ENCODE peak calls at places on chromosomes 12 and 14, in seven cellular contexts. Q, V, Z, N, M, R and T are unnamed samples.

GRCh38 chr14:103281496-103282231 is 52.4 kb upstream of the EIF5 start:
- DNase-seq in M (peak), Z (peak), R (no peak), V (peak), Q (peak), N (no peak), T (peak)

GRCh38 chr14:79724934-79725717 is 486.2 kb downstream of the DIO2 start:
- DNase-seq in Q (no peak), M (no peak), Z (peak), N (no peak), R (no peak), V (no peak), T (no peak)

GRCh38 chr12:13211859-13212664 is 15.5 kb downstream of the EMP1 start:
- DNase-seq in N (no peak), R (no peak), Q (peak), M (peak), Z (peak), V (peak), T (peak)

GRCh38 chr12:19382111-19382526 is 57.2 kb upstream of the AEBP2 start:
- DNase-seq in R (peak), M (peak), Q (peak), Z (no peak), V (no peak), N (no peak), T (no peak)

GRCh38 chr12:115349711-115350110 is 665.7 kb upstream of the TBX3 start:
- DNase-seq in N (no peak), V (no peak), Q (no peak), Z (no peak), M (no peak), R (no peak), T (no peak)

GRCh38 chr14:44316647-44317432 is 190.2 kb downstream of the FSCB start:
- DNase-seq in N (no peak), R (no peak), V (no peak), Z (peak), Q (peak), M (peak), T (peak)

GRCh38 chr12:111099186-111099585 is 178.8 kb upstream of the MYL2 start:
- DNase-seq in V (no peak), Z (no peak), N (no peak), R (peak), Q (no peak), M (no peak), T (no peak)

GRCh38 chr14:68816183-68816942 is 23.5 kb upstream of the ZFP36L1 start:
- DNase-seq in R (peak), M (peak), Q (peak), V (peak), N (peak), Z (peak), T (peak)

GRCh38 chr14:90831821-90832220 is 15.6 kb upstream of the TTC7B start:
- DNase-seq in V (no peak), R (peak), Z (no peak), M (no peak), N (no peak), Q (no peak), T (no peak)

GRCh38 chr14:90830931-90831701 is 14.9 kb upstream of the TTC7B start:
- DNase-seq in V (no peak), R (peak), Q (no peak), N (no peak), M (no peak), Z (no peak), T (no peak)

GRCh38 chr14:90827919-90828610 is 11.8 kb upstream of the TTC7B start:
- DNase-seq in Q (peak), V (peak), R (peak), M (peak), N (peak), Z (peak), T (peak)

GRCh38 chr14:90829677-90830076 is 13.4 kb upstream of the TTC7B start:
- DNase-seq in N (no peak), R (peak), V (no peak), Z (no peak), M (no peak), Q (no peak), T (no peak)

DNA sequence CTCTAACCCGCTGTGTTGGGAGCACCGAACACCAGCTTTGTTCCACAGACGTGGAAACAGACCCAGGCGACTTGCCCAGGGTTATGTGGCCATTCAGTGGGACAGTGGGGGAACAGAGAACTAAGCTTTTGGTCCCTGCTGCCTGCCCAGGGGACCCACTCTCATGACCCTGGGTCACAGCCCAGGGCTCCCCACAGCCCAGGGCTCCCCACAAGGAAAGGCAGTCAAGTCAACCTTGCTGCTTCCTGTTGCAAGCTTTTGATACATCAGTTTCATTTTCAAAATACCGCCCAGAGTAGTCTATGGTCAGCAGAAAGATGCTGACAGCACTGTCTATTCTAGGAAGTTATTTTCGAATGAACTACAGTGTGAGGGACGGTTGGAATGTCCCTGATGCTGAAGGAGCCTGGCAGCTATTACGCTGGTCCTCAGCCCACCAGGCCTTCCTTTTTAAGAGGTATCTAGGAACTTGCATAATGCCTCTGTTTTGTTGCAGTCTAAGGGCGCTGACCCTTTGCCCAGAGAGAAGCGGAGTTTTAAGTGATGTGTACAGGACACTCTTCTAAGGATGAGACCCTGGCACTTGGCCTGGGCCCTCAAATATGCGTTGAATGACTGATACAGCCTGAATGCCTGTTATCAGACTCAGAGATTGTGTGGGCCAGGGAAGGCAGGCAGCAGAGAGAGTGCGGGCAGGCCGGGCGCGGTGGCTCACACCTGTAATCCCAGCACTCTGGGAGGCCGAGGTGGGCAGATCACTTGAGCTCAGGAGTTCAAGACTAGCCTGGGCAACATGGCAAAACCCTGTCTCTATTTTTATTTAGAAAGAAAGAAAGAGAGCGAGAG is 12.6 kb upstream of the TTC7B start:
- DNase-seq in M (no peak), Z (no peak), Q (no peak), R (peak), V (no peak), N (no peak), T (no peak)
- H3K27ac ChIP-seq in M (peak), Z (peak), Q (peak), R (peak), V (peak), N (peak), T (no peak)

DNA sequence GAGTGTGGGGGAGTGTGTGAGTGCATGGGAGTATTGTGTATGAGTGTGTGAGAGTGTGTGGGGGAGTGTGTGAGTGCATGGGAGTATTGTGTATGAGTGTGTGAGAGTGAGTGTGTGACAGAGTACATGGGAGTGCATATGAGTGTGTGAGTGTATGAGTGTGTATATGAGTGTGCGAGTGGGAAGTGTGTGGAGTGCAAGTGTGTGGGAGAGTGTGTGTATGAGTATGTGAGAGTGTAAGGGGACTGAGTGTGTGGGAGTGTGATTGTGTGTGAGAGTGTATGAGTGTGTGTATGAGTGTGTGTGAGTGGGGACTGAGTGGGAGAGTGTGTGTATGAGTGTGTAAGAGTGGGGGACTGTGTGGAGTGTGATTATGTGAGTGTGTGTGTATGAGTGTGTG is 40.7 kb downstream of the PRIMA1 start:
- DNase-seq in R (no peak), Q (no peak), V (no peak), N (no peak), Z (no peak), M (no peak), T (no peak)
- H3K27ac ChIP-seq in R (no peak), Q (no peak), V (no peak), N (peak), Z (no peak), M (no peak), T (peak)

GRCh38 chr14:22780105-22780679 is 13.7 kb downstream of the OXA1L start:
- DNase-seq in Z (no peak), Q (no peak), N (no peak), V (no peak), M (peak), R (no peak), T (peak)

GRCh38 chr14:22776215-22776614 is 9.7 kb downstream of the OXA1L start:
- DNase-seq in R (no peak), V (no peak), N (no peak), M (no peak), Z (no peak), Q (no peak), T (no peak)

GRCh38 chr14:22781606-22782000 is 15.1 kb downstream of the OXA1L start:
- DNase-seq in R (no peak), Q (no peak), Z (no peak), V (no peak), N (no peak), M (no peak), T (no peak)

GRCh38 chr14:22786685-22787084 is 20.2 kb downstream of the OXA1L start:
- DNase-seq in R (no peak), Q (no peak), Z (no peak), V (no peak), M (no peak), N (no peak), T (no peak)

DNA sequence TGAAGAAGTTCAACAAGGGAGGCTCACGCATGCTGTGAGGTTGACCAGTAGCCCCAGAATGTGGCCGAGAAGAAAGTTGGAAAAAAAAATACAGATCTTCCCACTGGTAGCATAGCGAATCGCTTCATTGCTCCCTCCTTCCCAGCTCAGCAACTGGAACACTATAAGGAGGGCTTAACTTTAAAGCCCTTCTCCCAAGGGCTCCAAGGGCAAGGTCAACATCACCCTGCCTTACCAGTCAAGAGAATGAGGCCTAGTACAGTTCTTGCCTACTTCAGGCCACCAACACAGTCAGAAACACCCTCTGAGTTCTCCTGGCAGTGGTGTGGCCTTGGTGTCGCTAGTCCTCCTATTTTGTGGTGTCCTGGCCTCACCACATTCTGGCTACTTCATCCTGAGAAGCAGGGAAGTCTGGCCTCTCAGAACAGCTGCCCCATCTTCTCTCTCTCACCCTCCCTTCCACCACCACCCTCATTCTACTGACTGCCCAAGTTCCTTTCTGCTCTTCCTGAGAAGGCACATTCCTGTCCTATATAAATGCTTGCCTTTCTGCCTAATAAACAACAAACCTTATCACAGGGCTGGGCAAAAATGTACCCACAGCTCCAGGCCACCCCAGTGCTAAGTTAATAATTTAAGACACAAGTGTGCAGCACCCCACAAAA is 14.6 kb downstream of the OXA1L start:
- DNase-seq in Q (no peak), N (no peak), Z (no peak), M (no peak), R (no peak), V (no peak), T (no peak)
- H3K27ac ChIP-seq in Q (no peak), N (no peak), Z (no peak), M (no peak), R (peak), V (no peak), T (no peak)

GRCh38 chr12:31965090-31965489 is 5.9 kb downstream of the RESF1 start:
- DNase-seq in V (no peak), N (no peak), Q (no peak), R (no peak), Z (no peak), M (no peak), T (no peak)
- H3K27ac ChIP-seq in V (no peak), N (no peak), Q (no peak), R (peak), Z (no peak), M (no peak), T (no peak)

GRCh38 chr14:38198425-38198824 is 9.3 kb upstream of the SSTR1 start:
- DNase-seq in Q (no peak), N (no peak), R (no peak), Z (no peak), V (no peak), M (no peak), T (no peak)

GRCh38 chr14:38199768-38200167 is 7.9 kb upstream of the SSTR1 start:
- DNase-seq in Z (no peak), V (no peak), R (no peak), Q (no peak), M (no peak), N (no peak), T (peak)

GRCh38 chr14:38197761-38198345 is 9.9 kb upstream of the SSTR1 start:
- DNase-seq in Q (no peak), V (no peak), M (no peak), Z (no peak), N (no peak), R (no peak), T (no peak)

GRCh38 chr14:38197001-38197760 is 10.5 kb upstream of the SSTR1 start:
- DNase-seq in Z (no peak), Q (no peak), N (no peak), V (no peak), M (no peak), R (no peak), T (peak)

DNA sequence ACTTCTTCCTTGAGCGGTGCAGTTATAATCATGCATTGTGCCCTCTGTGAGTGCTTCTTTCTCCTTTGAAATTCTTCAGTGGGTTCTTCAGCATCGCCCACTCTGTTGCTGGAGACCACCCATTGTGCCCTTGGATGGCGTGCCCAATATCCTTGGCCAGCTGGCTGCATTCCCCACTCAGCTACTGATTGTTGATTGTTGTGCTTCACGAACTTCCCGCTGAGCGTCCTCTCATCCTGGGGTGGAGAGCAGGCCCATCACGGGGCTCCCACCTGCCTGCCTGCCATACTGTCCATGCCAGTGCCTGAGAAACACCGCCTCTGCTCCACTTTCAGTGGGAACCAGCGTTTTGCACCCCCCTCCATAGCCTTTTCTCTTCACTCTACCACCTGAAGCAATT is 8.6 kb upstream of the SSTR1 start:
- DNase-seq in Q (no peak), N (no peak), V (no peak), M (no peak), Z (no peak), R (no peak), T (no peak)
- H3K27ac ChIP-seq in Q (no peak), N (no peak), V (no peak), M (no peak), Z (no peak), R (no peak), T (no peak)

DNA sequence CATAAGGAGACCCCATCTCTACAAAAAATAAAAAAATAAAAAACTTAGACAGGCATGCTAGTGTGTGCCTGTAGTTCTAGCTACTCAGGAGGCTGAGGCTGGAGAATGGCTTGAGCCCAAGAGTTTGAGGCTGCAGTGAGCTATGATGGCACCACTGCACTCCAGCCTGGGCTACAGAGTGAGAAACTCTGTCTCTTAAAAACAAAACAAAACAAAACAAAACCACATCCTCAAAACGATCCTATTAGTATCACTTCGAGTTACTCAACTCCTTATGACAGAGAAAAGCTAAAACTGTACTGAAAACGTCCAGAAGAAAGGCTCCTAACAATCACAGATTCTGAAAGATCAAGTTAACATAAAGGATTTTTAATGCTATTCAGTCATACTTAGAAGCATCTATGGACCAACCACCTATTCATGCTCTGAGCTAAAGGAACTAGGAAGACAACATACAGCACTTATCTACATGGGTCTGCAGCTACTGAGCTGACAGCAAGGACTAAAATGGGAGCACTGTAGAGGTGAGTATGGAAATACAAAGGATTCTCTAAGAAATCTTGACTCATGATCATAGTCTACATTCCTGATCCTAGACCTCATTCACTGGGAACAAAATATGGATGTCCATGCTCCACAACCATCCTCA is 75.3 kb upstream of the DUSP6 start:
- DNase-seq in Z (no peak), V (no peak), Q (no peak), M (no peak), N (no peak), R (no peak), T (no peak)
- H3K27ac ChIP-seq in Z (peak), V (no peak), Q (no peak), M (no peak), N (no peak), R (peak), T (no peak)

DNA sequence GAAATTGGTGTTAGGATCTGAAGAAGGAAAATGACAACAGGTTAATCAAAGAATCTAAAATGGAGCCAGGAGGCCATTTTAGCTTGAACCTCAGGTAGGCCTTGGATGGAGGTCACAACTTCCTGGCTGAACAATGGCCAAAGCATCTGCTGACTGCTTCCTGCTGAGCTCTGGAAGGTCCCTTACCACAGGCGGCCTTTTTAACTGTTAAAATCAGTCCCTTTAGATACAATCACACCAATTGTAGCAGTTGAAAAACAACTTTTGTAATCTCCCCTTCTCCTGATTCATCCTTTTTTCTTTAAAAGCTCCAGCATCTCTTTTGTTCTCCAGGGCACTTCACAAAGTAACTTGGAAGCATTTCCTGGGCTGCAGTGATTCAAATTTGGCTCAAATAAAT is 388.8 kb downstream of the PDZRN4 start:
- DNase-seq in R (no peak), Z (no peak), V (no peak), Q (no peak), N (no peak), M (no peak), T (no peak)
- H3K27ac ChIP-seq in R (no peak), Z (no peak), V (no peak), Q (no peak), N (no peak), M (no peak), T (no peak)